ENCODE peak calls at places on chromosomes 13 and 19, in six cellular contexts. One of them, this sample, is unnamed.

GRCh38 chr19:8334458-8335342 is 8.4 kb downstream of the KANK3 start:
- DNase-seq in dorsolateral prefrontal cortex: no peak
- DNase-seq in heart left ventricle: peak
- DNase-seq in adipocyte: peak
- DNase-seq in body of pancreas: peak
- DNase-seq in epithelial cell of prostate: peak
- DNase-seq in this sample: peak

GRCh38 chr13:99626461-99627082 is 125.3 kb downstream of the TM9SF2 start:
- DNase-seq in dorsolateral prefrontal cortex: no peak
- DNase-seq in adipocyte: peak
- DNase-seq in body of pancreas: no peak
- DNase-seq in epithelial cell of prostate: no peak
- DNase-seq in heart left ventricle: no peak
- DNase-seq in this sample: peak

GRCh38 chr19:18460313-18460712 is 22.4 kb upstream of the ISYNA1 start:
- DNase-seq in heart left ventricle: no peak
- DNase-seq in epithelial cell of prostate: no peak
- DNase-seq in body of pancreas: peak
- DNase-seq in adipocyte: peak
- DNase-seq in dorsolateral prefrontal cortex: no peak
- DNase-seq in this sample: peak

GRCh38 chr19:13817018-13817614 is 21.9 kb downstream of the ZSWIM4 start:
- DNase-seq in body of pancreas: peak
- DNase-seq in epithelial cell of prostate: no peak
- DNase-seq in dorsolateral prefrontal cortex: no peak
- DNase-seq in adipocyte: no peak
- DNase-seq in heart left ventricle: peak
- DNase-seq in this sample: no peak

GRCh38 chr13:59279024-59279423 is 884.7 kb downstream of the DIAPH3 start:
- DNase-seq in heart left ventricle: no peak
- DNase-seq in adipocyte: no peak
- DNase-seq in dorsolateral prefrontal cortex: no peak
- DNase-seq in body of pancreas: no peak
- DNase-seq in epithelial cell of prostate: no peak
- DNase-seq in this sample: peak

GRCh38 chr13:25602206-25602605 is 230.4 kb downstream of the ATP8A2 start:
- DNase-seq in adipocyte: no peak
- DNase-seq in dorsolateral prefrontal cortex: no peak
- DNase-seq in heart left ventricle: no peak
- DNase-seq in epithelial cell of prostate: no peak
- DNase-seq in body of pancreas: no peak
- DNase-seq in this sample: no peak

GRCh38 chr13:90883592-90883991 is 463.9 kb upstream of the MIR17HG start:
- DNase-seq in body of pancreas: no peak
- DNase-seq in adipocyte: no peak
- DNase-seq in heart left ventricle: no peak
- DNase-seq in epithelial cell of prostate: no peak
- DNase-seq in dorsolateral prefrontal cortex: no peak
- DNase-seq in this sample: no peak

GRCh38 chr19:35871611-35872010 is 3.2 kb downstream of the APLP1 start:
- DNase-seq in dorsolateral prefrontal cortex: no peak
- DNase-seq in adipocyte: no peak
- DNase-seq in epithelial cell of prostate: no peak
- DNase-seq in body of pancreas: no peak
- DNase-seq in heart left ventricle: no peak
- DNase-seq in this sample: no peak

GRCh38 chr19:45423589-45424190 is at the start of gene ERCC1:
- DNase-seq in body of pancreas: peak
- DNase-seq in epithelial cell of prostate: peak
- DNase-seq in heart left ventricle: peak
- DNase-seq in dorsolateral prefrontal cortex: peak
- DNase-seq in adipocyte: peak
- DNase-seq in this sample: peak

GRCh38 chr13:27104606-27105005 is 67.0 kb downstream of the USP12 start:
- DNase-seq in heart left ventricle: no peak
- DNase-seq in dorsolateral prefrontal cortex: no peak
- DNase-seq in body of pancreas: no peak
- DNase-seq in adipocyte: no peak
- DNase-seq in epithelial cell of prostate: no peak
- DNase-seq in this sample: no peak

GRCh38 chr13:76004411-76004810 is 368.3 kb downstream of the LMO7 start:
- DNase-seq in adipocyte: peak
- DNase-seq in heart left ventricle: no peak
- DNase-seq in epithelial cell of prostate: no peak
- DNase-seq in body of pancreas: no peak
- DNase-seq in dorsolateral prefrontal cortex: no peak
- DNase-seq in this sample: peak

GRCh38 chr19:5719274-5719960 is 529 bp downstream of the LONP1 start:
- DNase-seq in adipocyte: peak
- DNase-seq in dorsolateral prefrontal cortex: no peak
- DNase-seq in epithelial cell of prostate: no peak
- DNase-seq in body of pancreas: no peak
- DNase-seq in heart left ventricle: no peak
- DNase-seq in this sample: no peak

GRCh38 chr13:22012676-22013075 is 341.8 kb downstream of the FGF9 start:
- DNase-seq in adipocyte: no peak
- DNase-seq in body of pancreas: no peak
- DNase-seq in dorsolateral prefrontal cortex: no peak
- DNase-seq in heart left ventricle: no peak
- DNase-seq in epithelial cell of prostate: no peak
- DNase-seq in this sample: no peak

GRCh38 chr19:10642473-10642872 is 11.7 kb upstream of the ILF3 start:
- DNase-seq in adipocyte: no peak
- DNase-seq in dorsolateral prefrontal cortex: no peak
- DNase-seq in epithelial cell of prostate: no peak
- DNase-seq in heart left ventricle: no peak
- DNase-seq in body of pancreas: no peak
- DNase-seq in this sample: no peak

GRCh38 chr19:45809643-45810159 is 5.4 kb downstream of the RSPH6A start:
- DNase-seq in dorsolateral prefrontal cortex: no peak
- DNase-seq in body of pancreas: no peak
- DNase-seq in epithelial cell of prostate: no peak
- DNase-seq in heart left ventricle: no peak
- DNase-seq in adipocyte: peak
- DNase-seq in this sample: peak

GRCh38 chr19:49042177-49042576 is 1.5 kb upstream of the CGB5 start:
- DNase-seq in dorsolateral prefrontal cortex: no peak
- DNase-seq in epithelial cell of prostate: no peak
- DNase-seq in heart left ventricle: no peak
- DNase-seq in adipocyte: no peak
- DNase-seq in body of pancreas: no peak
- DNase-seq in this sample: peak

GRCh38 chr19:23415561-23416191 is 20.4 kb upstream of the ZNF91 start:
- DNase-seq in epithelial cell of prostate: no peak
- DNase-seq in body of pancreas: peak
- DNase-seq in heart left ventricle: peak
- DNase-seq in dorsolateral prefrontal cortex: no peak
- DNase-seq in adipocyte: no peak
- DNase-seq in this sample: no peak

GRCh38 chr19:10295305-10295846 is 5.6 kb downstream of the ICAM5 start:
- DNase-seq in adipocyte: no peak
- DNase-seq in heart left ventricle: no peak
- DNase-seq in epithelial cell of prostate: no peak
- DNase-seq in body of pancreas: no peak
- DNase-seq in dorsolateral prefrontal cortex: no peak
- DNase-seq in this sample: no peak

GRCh38 chr19:7500811-7501450 is 12.1 kb upstream of the PEX11G start:
- DNase-seq in heart left ventricle: no peak
- DNase-seq in epithelial cell of prostate: no peak
- DNase-seq in dorsolateral prefrontal cortex: peak
- DNase-seq in adipocyte: peak
- DNase-seq in body of pancreas: peak
- DNase-seq in this sample: peak

GRCh38 chr13:30846844-30847243 is 59.2 kb upstream of the MEDAG start:
- DNase-seq in heart left ventricle: no peak
- DNase-seq in epithelial cell of prostate: no peak
- DNase-seq in adipocyte: no peak
- DNase-seq in dorsolateral prefrontal cortex: no peak
- DNase-seq in body of pancreas: no peak
- DNase-seq in this sample: no peak

GRCh38 chr13:93147946-93148345 is 78.7 kb upstream of the GPC6 start:
- DNase-seq in dorsolateral prefrontal cortex: no peak
- DNase-seq in body of pancreas: no peak
- DNase-seq in epithelial cell of prostate: no peak
- DNase-seq in adipocyte: no peak
- DNase-seq in heart left ventricle: no peak
- DNase-seq in this sample: peak

GRCh38 chr13:48818495-48818961 is 157.2 kb upstream of the FNDC3A start:
- DNase-seq in heart left ventricle: no peak
- DNase-seq in body of pancreas: no peak
- DNase-seq in epithelial cell of prostate: peak
- DNase-seq in adipocyte: peak
- DNase-seq in dorsolateral prefrontal cortex: no peak
- DNase-seq in this sample: peak

GRCh38 chr19:29259867-29260281 is 46.9 kb upstream of the UQCRFS1 start:
- DNase-seq in adipocyte: no peak
- DNase-seq in dorsolateral prefrontal cortex: no peak
- DNase-seq in epithelial cell of prostate: no peak
- DNase-seq in heart left ventricle: no peak
- DNase-seq in body of pancreas: no peak
- DNase-seq in this sample: no peak

GRCh38 chr13:38641164-38641948 is 45.5 kb upstream of the FREM2 start:
- DNase-seq in heart left ventricle: no peak
- DNase-seq in adipocyte: peak
- DNase-seq in dorsolateral prefrontal cortex: no peak
- DNase-seq in epithelial cell of prostate: no peak
- DNase-seq in body of pancreas: no peak
- DNase-seq in this sample: no peak

GRCh38 chr19:33194527-33194883 is 375 bp downstream of the LRP3 start:
- DNase-seq in body of pancreas: no peak
- DNase-seq in heart left ventricle: no peak
- DNase-seq in dorsolateral prefrontal cortex: no peak
- DNase-seq in epithelial cell of prostate: no peak
- DNase-seq in adipocyte: peak
- DNase-seq in this sample: no peak

GRCh38 chr13:67574320-67575233 is 344.4 kb upstream of the PCDH9 start:
- DNase-seq in epithelial cell of prostate: no peak
- DNase-seq in dorsolateral prefrontal cortex: no peak
- DNase-seq in body of pancreas: no peak
- DNase-seq in adipocyte: no peak
- DNase-seq in heart left ventricle: no peak
- DNase-seq in this sample: peak

GRCh38 chr13:30396434-30397075 is 25.7 kb upstream of the UBE2L5 start:
- DNase-seq in body of pancreas: no peak
- DNase-seq in dorsolateral prefrontal cortex: no peak
- DNase-seq in epithelial cell of prostate: no peak
- DNase-seq in heart left ventricle: no peak
- DNase-seq in adipocyte: no peak
- DNase-seq in this sample: peak

GRCh38 chr13:45196622-45197021 is 4.2 kb downstream of the KCTD4 start:
- DNase-seq in epithelial cell of prostate: peak
- DNase-seq in body of pancreas: no peak
- DNase-seq in dorsolateral prefrontal cortex: no peak
- DNase-seq in adipocyte: peak
- DNase-seq in heart left ventricle: no peak
- DNase-seq in this sample: peak

GRCh38 chr13:100542546-100543156 is 45.9 kb downstream of the GGACT start:
- DNase-seq in epithelial cell of prostate: no peak
- DNase-seq in dorsolateral prefrontal cortex: no peak
- DNase-seq in heart left ventricle: no peak
- DNase-seq in adipocyte: peak
- DNase-seq in body of pancreas: no peak
- DNase-seq in this sample: peak

GRCh38 chr13:99471231-99472202 is 29.8 kb upstream of the TM9SF2 start:
- DNase-seq in dorsolateral prefrontal cortex: no peak
- DNase-seq in heart left ventricle: no peak
- DNase-seq in epithelial cell of prostate: no peak
- DNase-seq in body of pancreas: no peak
- DNase-seq in adipocyte: no peak
- DNase-seq in this sample: no peak

GRCh38 chr13:106919638-106920037 is 351.7 kb upstream of the ARGLU1 start:
- DNase-seq in dorsolateral prefrontal cortex: no peak
- DNase-seq in heart left ventricle: peak
- DNase-seq in epithelial cell of prostate: no peak
- DNase-seq in adipocyte: no peak
- DNase-seq in body of pancreas: peak
- DNase-seq in this sample: peak